ENCODE peak calls at places on chromosomes 7 and 10, in five cellular contexts. A is astrocyte of the spinal cord, C is kidney epithelial cell, G is foreskin fibroblast, I is MV-4-11. J is an unnamed sample.

GRCh38 chr7:42151309-42151708 is 85.7 kb downstream of the GLI3 start:
- DNase-seq in I (no peak), A (peak), C (no peak), G (peak), J (peak)

GRCh38 chr7:8146156-8146555 is 115.8 kb downstream of the ICA1 start:
- DNase-seq in G (no peak), C (no peak), A (no peak), I (no peak), J (no peak)

GRCh38 chr7:116528008-116528789 is 3.4 kb downstream of the CAV1 start:
- DNase-seq in A (peak), C (peak), I (no peak), G (peak), J (peak)

GRCh38 chr7:130136579-130137167 is 66.3 kb downstream of the KLHDC10 start:
- DNase-seq in I (no peak), C (no peak), A (no peak), G (no peak), J (no peak)

GRCh38 chr7:515628-516027 is 4.0 kb downstream of the PDGFA start:
- DNase-seq in G (no peak), I (no peak), C (no peak), A (no peak), J (no peak)

GRCh38 chr7:55502988-55503514 is 69.3 kb downstream of the VOPP1 start:
- DNase-seq in A (no peak), C (no peak), I (no peak), G (no peak), J (no peak)

GRCh38 chr7:134481167-134481566 is 22.3 kb upstream of the AKR1B1 start:
- DNase-seq in G (no peak), C (no peak), I (no peak), A (no peak), J (no peak)

GRCh38 chr10:57664815-57665214 is 602.9 kb downstream of the IPMK start:
- DNase-seq in I (no peak), G (peak), A (peak), C (no peak), J (no peak)

GRCh38 chr10:115657161-115657850 is 564.1 kb downstream of the ATRNL1 start:
- DNase-seq in A (peak), I (no peak), C (no peak), G (peak), J (peak)

GRCh38 chr10:15158448-15158847 is 10.0 kb downstream of the NMT2 start:
- DNase-seq in I (no peak), C (no peak), A (no peak), G (no peak), J (no peak)

GRCh38 chr7:43303740-43304241 is 191.3 kb downstream of the HECW1 start:
- DNase-seq in I (no peak), C (no peak), G (peak), A (peak), J (peak)

GRCh38 chr7:124662937-124663336 is 102.7 kb downstream of the GPR37 start:
- DNase-seq in A (no peak), I (no peak), C (no peak), G (no peak), J (no peak)

GRCh38 chr10:131180941-131181855 is 130.3 kb downstream of the TCERG1L start:
- DNase-seq in G (no peak), A (no peak), I (no peak), C (no peak), J (no peak)

GRCh38 chr7:158389514-158390425 is 197.9 kb downstream of the PTPRN2 start:
- DNase-seq in G (no peak), C (no peak), I (no peak), A (no peak), J (no peak)

GRCh38 chr10:110209926-110210662 is 2.7 kb downstream of the MXI1 start:
- DNase-seq in A (peak), G (peak), I (peak), C (no peak), J (peak)

GRCh38 chr10:130372866-130373265 is 236.7 kb downstream of the GLRX3 start:
- DNase-seq in A (no peak), G (no peak), I (no peak), C (no peak), J (no peak)

GRCh38 chr10:5944389-5945202 is 32.7 kb downstream of the IL15RA start:
- DNase-seq in I (no peak), G (peak), A (peak), C (peak), J (peak)

GRCh38 chr10:43867667-43868361 is 219.1 kb upstream of the ZNF32 start:
- DNase-seq in C (no peak), I (no peak), G (peak), A (peak), J (peak)

GRCh38 chr10:32112055-32112454 is 55.8 kb upstream of the KIF5B start:
- DNase-seq in G (peak), A (peak), C (peak), I (no peak), J (peak)

GRCh38 chr10:89940076-89940475 is 238.7 kb downstream of the KIF20B start:
- DNase-seq in A (no peak), I (no peak), C (no peak), G (no peak), J (peak)

GRCh38 chr7:34727464-34727995 is 69.5 kb downstream of the NPSR1 start:
- DNase-seq in I (no peak), C (no peak), A (no peak), G (no peak), J (no peak)

GRCh38 chr10:20891338-20891714 is 5.8 kb downstream of the NEBL start:
- DNase-seq in C (peak), I (no peak), A (peak), G (peak), J (no peak)

GRCh38 chr10:118977864-118978263 is 51.6 kb upstream of the NANOS1 start:
- DNase-seq in C (no peak), G (no peak), A (no peak), I (no peak), J (no peak)

GRCh38 chr7:147096629-147097028 is 980.0 kb downstream of the CNTNAP2 start:
- DNase-seq in I (no peak), A (no peak), G (no peak), C (no peak), J (no peak)

GRCh38 chr10:11328264-11329054 is 283.0 kb downstream of the USP6NL start:
- DNase-seq in C (no peak), I (peak), A (no peak), G (peak), J (no peak)

GRCh38 chr10:43204943-43205671 is 61.8 kb downstream of the RASGEF1A start:
- DNase-seq in G (peak), I (peak), A (peak), C (no peak), J (peak)

GRCh38 chr10:124217906-124218769 is 124.7 kb upstream of the CHST15 start:
- DNase-seq in G (no peak), C (no peak), I (no peak), A (no peak), J (no peak)

GRCh38 chr7:38463277-38464224 is 167.6 kb downstream of the AMPH start:
- DNase-seq in C (no peak), G (peak), A (peak), I (peak), J (peak)

GRCh38 chr7:48337012-48337621 is 165.9 kb downstream of the ABCA13 start:
- DNase-seq in C (no peak), A (peak), G (peak), I (peak), J (no peak)

GRCh38 chr10:66467042-66467441 is 458.8 kb upstream of the LRRTM3 start:
- DNase-seq in C (no peak), A (no peak), G (no peak), I (no peak), J (no peak)

GRCh38 chr10:1043532-1043995 is 5.4 kb downstream of the IDI1 start:
- DNase-seq in I (peak), C (no peak), A (no peak), G (no peak), J (no peak)

J was measured in MG63.